ENCODE peak calls at places on chromosomes 4 and X, in eight cellular contexts. L is breast epithelium, C is uterus, B is esophagus muscularis mucosa, J is A549, X is Peyer's patch, Q is transverse colon, D is heart left ventricle. M is an unnamed sample. For H3K4me1, the result is how much of the 10 kb centered on the place peaks cover.

GRCh38 chr4:98903963-98904362 is 25.0 kb downstream of the EIF4E start:
- DNase-seq in B (no peak), L (no peak), D (no peak), X (no peak), C (no peak), J (no peak), Q (no peak), M (no peak)

GRCh38 chr4:183563874-183564273 is 59.0 kb downstream of the ING2 start:
- DNase-seq in J (peak), L (no peak), X (no peak), Q (no peak), C (no peak), D (no peak), B (no peak), M (no peak)

GRCh38 chr4:140109626-140110213 is 44.3 kb downstream of the MAML3 start:
- DNase-seq in J (no peak), D (no peak), X (no peak), B (no peak), Q (no peak), L (no peak), C (no peak), M (no peak)

GRCh38 chrX:119015407-119016242 is 41.2 kb downstream of the LONRF3 start:
- DNase-seq in B (no peak), L (peak), C (peak), Q (peak), D (peak), J (peak), X (peak), M (peak)

GRCh38 chr4:118282692-118283091 is 70.1 kb downstream of the PRSS12 start:
- DNase-seq in Q (no peak), L (no peak), C (no peak), J (no peak), X (no peak), D (no peak), B (no peak), M (no peak)

GRCh38 chr4:5812506-5813229 is 80.2 kb downstream of the CRMP1 start:
- DNase-seq in C (no peak), D (no peak), J (peak), Q (no peak), L (peak), X (peak), B (no peak), M (peak)

GRCh38 chr4:184899261-184900134 is 73.7 kb upstream of the ACSL1 start:
- DNase-seq in B (no peak), Q (peak), D (no peak), J (no peak), L (peak), C (no peak), X (no peak), M (peak)

GRCh38 chr4:183097251-183098079 is 1.6 kb upstream of the WWC2 start:
- DNase-seq in C (peak), J (no peak), Q (peak), L (no peak), B (no peak), X (no peak), D (no peak), M (no peak)

GRCh38 chr4:156237192-156237591 is 283.5 kb upstream of the CTSO start:
- DNase-seq in J (no peak), Q (no peak), X (no peak), L (no peak), B (no peak), D (no peak), C (no peak), M (no peak)

GRCh38 chr4:4216668-4217067 is 10.1 kb downstream of the OTOP1 start:
- DNase-seq in Q (no peak), B (peak), J (no peak), C (no peak), D (no peak), X (no peak), L (no peak), M (no peak)

GRCh38 chrX:137771537-137771936 is 205.6 kb downstream of the ZIC3 start:
- DNase-seq in D (no peak), J (no peak), B (no peak), X (no peak), C (no peak), L (no peak), Q (no peak), M (no peak)

GRCh38 chr4:115514675-115515074 is 401.3 kb upstream of the NDST4 start:
- DNase-seq in C (no peak), B (no peak), J (no peak), X (no peak), Q (no peak), L (no peak), D (no peak), M (no peak)

GRCh38 chrX:47218280-47218919 is at the start of gene CDK16:
- DNase-seq in X (peak), L (peak), D (peak), Q (peak), C (peak), J (peak), B (peak), M (peak)
- TF ChIP-seq POLR2A in X (peak), L (peak), D (peak), Q (peak), C (peak), J (peak), B (peak), M (peak)

GRCh38 chr4:113497154-113497553 is 264.4 kb downstream of the CAMK2D start:
- DNase-seq in Q (no peak), C (no peak), L (no peak), B (no peak), X (no peak), J (no peak), D (no peak), M (no peak)

GRCh38 chr4:113499696-113500095 is 261.8 kb downstream of the CAMK2D start:
- DNase-seq in B (no peak), X (no peak), Q (no peak), D (no peak), J (no peak), L (no peak), C (no peak), M (no peak)

GRCh38 chr4:113502476-113502875 is 259.1 kb downstream of the CAMK2D start:
- DNase-seq in L (no peak), J (no peak), C (no peak), Q (no peak), B (no peak), D (no peak), X (no peak), M (no peak)

GRCh38 chr4:113496698-113497097 is 264.8 kb downstream of the CAMK2D start:
- DNase-seq in L (no peak), X (no peak), J (no peak), Q (no peak), B (no peak), D (no peak), C (no peak), M (no peak)

DNA sequence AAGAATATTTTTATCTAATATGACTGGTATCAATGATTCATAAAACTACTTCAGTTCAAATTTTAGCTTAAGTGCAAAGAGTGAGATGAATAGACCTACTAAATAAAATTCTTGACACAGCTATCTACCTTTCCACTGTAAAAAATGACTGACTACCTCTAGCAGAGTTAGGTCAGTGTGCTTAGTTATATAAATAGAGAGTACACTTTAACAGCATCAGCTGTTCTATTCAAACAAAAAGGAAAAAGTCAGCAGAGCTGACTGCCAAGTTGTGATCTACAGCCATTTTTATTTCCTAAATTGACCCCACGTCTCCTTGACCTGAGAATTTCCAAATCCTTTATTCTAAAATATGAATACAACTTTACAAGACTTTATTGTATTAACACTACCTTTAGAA is 262.4 kb downstream of the CAMK2D start:
- DNase-seq in Q (no peak), D (no peak), J (no peak), X (no peak), B (no peak), C (no peak), L (no peak), M (no peak)
- H3K27ac ChIP-seq in Q (no peak), D (no peak), J (no peak), X (no peak), B (no peak), C (no peak), L (no peak), M (no peak)

GRCh38 chr4:134911941-134912340 is 710.4 kb upstream of the PABPC4L start:
- DNase-seq in C (no peak), D (no peak), J (no peak), L (no peak), B (no peak), X (no peak), Q (no peak), M (no peak)
- H3K4me1 ChIP-seq in C (under half), D (under half), J (under half), L (under half), B (under half), X (under half), Q (under half), M (under half)

GRCh38 chrX:101398694-101399093 is 7.9 kb downstream of the RPL36A start:
- DNase-seq in X (no peak), D (no peak), L (no peak), Q (no peak), B (no peak), J (no peak), C (no peak), M (no peak)

GRCh38 chrX:101393530-101394305 is 2.9 kb downstream of the RPL36A start:
- DNase-seq in C (no peak), L (no peak), X (no peak), J (no peak), D (no peak), B (no peak), Q (no peak), M (no peak)

GRCh38 chrX:101397779-101398178 is 7.0 kb downstream of the RPL36A start:
- DNase-seq in Q (no peak), X (no peak), D (no peak), L (no peak), J (no peak), B (no peak), C (no peak), M (no peak)

GRCh38 chrX:101394372-101394771 is 3.6 kb downstream of the RPL36A start:
- DNase-seq in J (no peak), C (no peak), D (no peak), L (no peak), X (no peak), B (no peak), Q (no peak), M (no peak)

DNA sequence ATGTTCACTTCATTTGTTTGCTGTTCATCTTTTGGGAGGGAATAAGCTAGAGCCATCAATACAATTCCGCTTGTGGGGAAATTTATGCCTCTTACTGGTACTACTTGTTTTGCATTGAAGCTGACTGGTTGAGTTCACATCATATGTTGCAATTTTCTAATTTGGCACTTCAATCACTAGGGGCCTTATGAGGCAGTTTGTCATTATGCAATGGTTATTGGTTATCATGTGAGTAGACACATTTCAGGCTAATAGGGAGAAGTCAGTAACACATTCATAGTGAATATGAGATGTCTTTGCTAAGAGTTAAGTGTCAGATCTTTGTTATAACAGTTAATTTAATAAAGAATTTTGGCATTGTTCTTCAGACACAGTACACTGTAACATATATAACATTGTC is 5.0 kb downstream of the RPL36A start:
- DNase-seq in X (no peak), D (no peak), B (no peak), J (no peak), L (no peak), Q (no peak), C (no peak), M (no peak)
- TF ChIP-seq POLR2A in X (no peak), D (no peak), B (no peak), J (no peak), L (no peak), Q (no peak), C (no peak), M (no peak)

GRCh38 chr4:79516114-79516513 is 108.1 kb upstream of the GK2 start:
- DNase-seq in B (no peak), C (no peak), J (no peak), D (no peak), X (no peak), L (no peak), Q (no peak), M (no peak)

DNA sequence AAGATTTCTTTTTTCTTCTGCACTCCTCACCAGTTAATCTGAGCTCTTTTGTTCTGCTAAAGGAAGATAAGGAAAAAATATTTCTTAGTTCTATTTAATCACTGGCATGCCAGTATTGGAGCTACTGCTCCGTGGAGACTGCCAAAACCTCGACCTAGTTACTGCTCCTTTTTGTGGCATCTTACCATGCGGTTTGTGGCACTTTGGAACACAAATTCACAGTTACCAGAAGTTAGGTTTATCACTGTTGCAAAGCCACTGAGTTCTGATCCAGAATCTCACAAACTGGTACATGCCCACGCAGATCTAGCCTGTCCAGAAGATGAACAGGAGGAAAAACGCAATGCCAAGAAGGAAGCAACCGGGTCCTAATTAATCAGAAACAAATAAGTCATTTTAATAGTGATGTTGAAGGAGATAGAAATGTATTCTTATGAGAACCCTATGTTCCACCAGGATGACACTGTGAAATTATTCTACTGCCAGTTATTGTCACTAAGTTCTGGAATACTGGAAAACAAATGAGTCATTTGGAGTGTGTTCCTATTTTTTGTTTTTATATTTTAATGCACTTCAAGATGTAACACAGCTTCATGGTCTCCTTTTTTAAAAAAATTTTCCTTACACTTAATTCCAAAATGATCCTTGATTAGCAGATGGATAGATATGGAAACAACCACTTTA is 106.8 kb upstream of the GK2 start:
- DNase-seq in C (no peak), Q (no peak), L (no peak), X (no peak), J (no peak), D (no peak), B (no peak), M (peak)
- H3K27ac ChIP-seq in C (no peak), Q (no peak), L (no peak), X (no peak), J (no peak), D (no peak), B (no peak), M (peak)